ENCODE peak calls at places on chromosomes 12 and 14, in eight cellular contexts. One of them, this sample, is unnamed. For H3K4me1 and H3K36me3, the result is how much of the 10 kb centered on the place peaks cover.

GRCh38 chr12:57236925-57237652 is 7.6 kb downstream of the SHMT2 start:
- DNase-seq in BE2C: no peak
- DNase-seq in upper lobe of left lung: no peak
- DNase-seq in aorta: peak
- DNase-seq in esophagus muscularis mucosa: no peak
- DNase-seq in mesendoderm: peak
- DNase-seq in neural progenitor cell: no peak
- DNase-seq in pancreas: no peak
- DNase-seq in this sample: peak

GRCh38 chr12:47394070-47394469 is 311.8 kb downstream of the RPAP3 start:
- DNase-seq in BE2C: no peak
- DNase-seq in upper lobe of left lung: no peak
- DNase-seq in aorta: no peak
- DNase-seq in esophagus muscularis mucosa: no peak
- DNase-seq in mesendoderm: peak
- DNase-seq in neural progenitor cell: no peak
- DNase-seq in pancreas: no peak
- DNase-seq in this sample: no peak

GRCh38 chr14:60736494-60736893 is 1.9 kb downstream of the MNAT1 start:
- DNase-seq in BE2C: no peak
- DNase-seq in upper lobe of left lung: no peak
- DNase-seq in aorta: no peak
- DNase-seq in esophagus muscularis mucosa: no peak
- DNase-seq in mesendoderm: peak
- DNase-seq in neural progenitor cell: peak
- DNase-seq in pancreas: no peak
- DNase-seq in this sample: peak

GRCh38 chr14:89058707-89059106 is 234.3 kb downstream of the TTC8 start:
- DNase-seq in BE2C: no peak
- DNase-seq in upper lobe of left lung: no peak
- DNase-seq in aorta: no peak
- DNase-seq in esophagus muscularis mucosa: no peak
- DNase-seq in mesendoderm: no peak
- DNase-seq in neural progenitor cell: no peak
- DNase-seq in pancreas: no peak
- DNase-seq in this sample: no peak

GRCh38 chr12:113781415-113782198 is 184.5 kb downstream of the RBM19 start:
- DNase-seq in BE2C: no peak
- DNase-seq in upper lobe of left lung: no peak
- DNase-seq in aorta: no peak
- DNase-seq in esophagus muscularis mucosa: no peak
- DNase-seq in mesendoderm: peak
- DNase-seq in neural progenitor cell: no peak
- DNase-seq in pancreas: no peak
- DNase-seq in this sample: no peak

GRCh38 chr14:95515523-95516517 is 630 bp downstream of the SYNE3 start:
- DNase-seq in BE2C: peak
- DNase-seq in upper lobe of left lung: peak
- DNase-seq in aorta: peak
- DNase-seq in esophagus muscularis mucosa: no peak
- DNase-seq in mesendoderm: peak
- DNase-seq in neural progenitor cell: peak
- DNase-seq in pancreas: peak
- DNase-seq in this sample: peak

GRCh38 chr12:66045506-66045905 is 85.0 kb downstream of the LLPH start:
- DNase-seq in BE2C: no peak
- DNase-seq in upper lobe of left lung: no peak
- DNase-seq in aorta: no peak
- DNase-seq in esophagus muscularis mucosa: no peak
- DNase-seq in mesendoderm: no peak
- DNase-seq in neural progenitor cell: no peak
- DNase-seq in pancreas: no peak
- DNase-seq in this sample: no peak

GRCh38 chr14:25537846-25538455 is 488.0 kb upstream of the STXBP6 start:
- DNase-seq in BE2C: peak
- DNase-seq in upper lobe of left lung: no peak
- DNase-seq in aorta: no peak
- DNase-seq in esophagus muscularis mucosa: no peak
- DNase-seq in mesendoderm: peak
- DNase-seq in neural progenitor cell: peak
- DNase-seq in pancreas: peak
- DNase-seq in this sample: peak

GRCh38 chr14:90556050-90556477 is 159.2 kb downstream of the CALM1 start:
- DNase-seq in BE2C: peak
- DNase-seq in upper lobe of left lung: peak
- DNase-seq in aorta: peak
- DNase-seq in esophagus muscularis mucosa: no peak
- DNase-seq in mesendoderm: peak
- DNase-seq in neural progenitor cell: peak
- DNase-seq in pancreas: peak
- DNase-seq in this sample: no peak

GRCh38 chr14:34665785-34666425 is 36.0 kb upstream of the SNX6 start:
- DNase-seq in BE2C: no peak
- DNase-seq in upper lobe of left lung: no peak
- DNase-seq in aorta: peak
- DNase-seq in esophagus muscularis mucosa: no peak
- DNase-seq in mesendoderm: no peak
- DNase-seq in neural progenitor cell: no peak
- DNase-seq in pancreas: no peak
- DNase-seq in this sample: peak

GRCh38 chr12:11651377-11651776 is 1.9 kb downstream of the ETV6 start:
- DNase-seq in BE2C: no peak
- DNase-seq in upper lobe of left lung: no peak
- DNase-seq in aorta: no peak
- DNase-seq in esophagus muscularis mucosa: no peak
- DNase-seq in mesendoderm: no peak
- DNase-seq in neural progenitor cell: no peak
- DNase-seq in pancreas: no peak
- DNase-seq in this sample: no peak

GRCh38 chr14:102575479-102576428 is 16.7 kb upstream of the RCOR1 start:
- DNase-seq in BE2C: no peak
- DNase-seq in upper lobe of left lung: no peak
- DNase-seq in aorta: no peak
- DNase-seq in esophagus muscularis mucosa: no peak
- DNase-seq in mesendoderm: peak
- DNase-seq in neural progenitor cell: no peak
- DNase-seq in pancreas: no peak
- DNase-seq in this sample: no peak

GRCh38 chr14:39113685-39114072 is 444 bp upstream of the GEMIN2 start:
- DNase-seq in BE2C: no peak
- DNase-seq in upper lobe of left lung: no peak
- DNase-seq in aorta: no peak
- DNase-seq in esophagus muscularis mucosa: no peak
- DNase-seq in mesendoderm: no peak
- DNase-seq in neural progenitor cell: no peak
- DNase-seq in pancreas: no peak
- DNase-seq in this sample: no peak

DNA sequence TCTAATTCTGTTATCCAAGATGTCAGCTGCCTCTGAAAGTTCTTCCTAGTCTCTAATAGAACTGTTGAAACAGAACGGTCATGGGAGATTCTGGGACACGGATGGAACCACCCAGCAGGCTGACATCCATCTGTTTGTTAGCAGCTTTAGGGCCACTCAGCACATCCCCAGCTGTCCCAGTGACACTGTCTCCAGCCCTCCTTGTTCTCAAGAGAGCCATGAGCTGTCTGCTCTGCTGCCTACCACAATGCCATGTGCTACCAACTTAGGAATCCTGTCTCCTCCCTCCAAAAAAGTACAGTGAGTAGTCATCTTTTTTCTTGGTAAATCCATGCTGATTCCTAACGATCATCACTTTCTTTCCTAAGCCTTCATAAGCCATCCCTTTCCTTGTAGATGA is 130.5 kb downstream of the ZFP36L1 start:
- DNase-seq in BE2C: no peak
- DNase-seq in upper lobe of left lung: no peak
- DNase-seq in aorta: no peak
- DNase-seq in esophagus muscularis mucosa: no peak
- DNase-seq in mesendoderm: no peak
- DNase-seq in neural progenitor cell: no peak
- DNase-seq in pancreas: no peak
- DNase-seq in this sample: no peak
- H3K4me1 ChIP-seq in BE2C: under half
- H3K4me1 ChIP-seq in upper lobe of left lung: under half
- H3K4me1 ChIP-seq in aorta: under half
- H3K4me1 ChIP-seq in esophagus muscularis mucosa: under half
- H3K4me1 ChIP-seq in mesendoderm: under half
- H3K4me1 ChIP-seq in neural progenitor cell: under half
- H3K4me1 ChIP-seq in pancreas: under half
- H3K4me1 ChIP-seq in this sample: under half

DNA sequence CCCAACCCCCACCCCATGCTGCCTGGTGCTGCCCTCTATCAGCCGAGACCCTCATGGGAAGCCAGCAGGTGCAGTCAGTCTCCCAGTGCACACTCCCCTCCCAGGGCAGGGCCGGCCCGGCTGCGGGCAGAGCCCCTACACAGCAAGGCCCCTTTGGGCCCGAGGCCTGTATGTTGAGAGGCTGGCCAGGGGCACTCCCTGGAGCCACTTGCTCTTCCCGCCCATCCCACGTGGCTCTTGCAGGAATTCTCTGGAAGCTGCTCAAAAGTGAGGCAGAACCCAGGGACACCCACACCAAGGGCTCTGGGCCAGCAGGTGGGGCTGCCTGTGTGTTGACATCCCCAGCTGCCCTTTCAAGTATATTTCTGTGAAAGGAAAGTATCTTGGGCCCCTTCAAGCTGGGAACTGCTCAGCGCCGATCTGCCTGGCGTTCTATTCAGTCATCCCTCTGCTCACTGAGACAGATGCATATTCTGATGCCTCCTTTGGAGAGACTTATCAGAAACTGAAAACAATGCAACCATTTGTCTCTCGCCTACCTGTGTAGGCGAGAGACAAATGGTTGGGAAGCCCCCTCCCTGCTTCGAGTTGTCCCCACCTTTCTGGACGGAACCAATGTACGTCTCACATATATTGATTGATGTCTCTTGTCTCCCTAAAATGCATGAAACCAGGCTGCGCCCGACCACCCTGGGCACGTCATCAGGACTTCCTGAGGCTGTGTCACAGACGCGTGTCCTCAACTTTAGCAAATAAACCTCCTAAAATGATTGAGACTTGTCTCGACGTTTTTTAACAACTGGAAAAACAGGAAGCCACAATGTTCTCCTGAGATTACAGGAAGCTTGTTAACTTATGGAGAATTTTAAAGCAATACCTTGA is 6.0 kb downstream of the GPR132 start:
- DNase-seq in BE2C: no peak
- DNase-seq in upper lobe of left lung: peak
- DNase-seq in aorta: no peak
- DNase-seq in esophagus muscularis mucosa: no peak
- DNase-seq in mesendoderm: peak
- DNase-seq in neural progenitor cell: peak
- DNase-seq in pancreas: no peak
- DNase-seq in this sample: no peak
- H3K4me3 ChIP-seq in BE2C: no peak
- H3K4me3 ChIP-seq in upper lobe of left lung: no peak
- H3K4me3 ChIP-seq in aorta: no peak
- H3K4me3 ChIP-seq in esophagus muscularis mucosa: no peak
- H3K4me3 ChIP-seq in mesendoderm: no peak
- H3K4me3 ChIP-seq in neural progenitor cell: no peak
- H3K4me3 ChIP-seq in pancreas: no peak
- H3K4me3 ChIP-seq in this sample: no peak

GRCh38 chr12:132837693-132838463 is 9.2 kb upstream of the GOLGA3 start:
- DNase-seq in BE2C: no peak
- DNase-seq in upper lobe of left lung: no peak
- DNase-seq in aorta: no peak
- DNase-seq in esophagus muscularis mucosa: no peak
- DNase-seq in mesendoderm: no peak
- DNase-seq in neural progenitor cell: no peak
- DNase-seq in pancreas: no peak
- DNase-seq in this sample: no peak

GRCh38 chr12:132839558-132840235 is 11.0 kb upstream of the GOLGA3 start:
- DNase-seq in BE2C: no peak
- DNase-seq in upper lobe of left lung: no peak
- DNase-seq in aorta: no peak
- DNase-seq in esophagus muscularis mucosa: no peak
- DNase-seq in mesendoderm: no peak
- DNase-seq in neural progenitor cell: no peak
- DNase-seq in pancreas: no peak
- DNase-seq in this sample: no peak

GRCh38 chr12:132836803-132837331 is 8.2 kb upstream of the GOLGA3 start:
- DNase-seq in BE2C: no peak
- DNase-seq in upper lobe of left lung: no peak
- DNase-seq in aorta: no peak
- DNase-seq in esophagus muscularis mucosa: no peak
- DNase-seq in mesendoderm: no peak
- DNase-seq in neural progenitor cell: no peak
- DNase-seq in pancreas: no peak
- DNase-seq in this sample: no peak

GRCh38 chr12:132840536-132840935 is 11.9 kb upstream of the GOLGA3 start:
- DNase-seq in BE2C: no peak
- DNase-seq in upper lobe of left lung: no peak
- DNase-seq in aorta: no peak
- DNase-seq in esophagus muscularis mucosa: no peak
- DNase-seq in mesendoderm: no peak
- DNase-seq in neural progenitor cell: no peak
- DNase-seq in pancreas: no peak
- DNase-seq in this sample: no peak

GRCh38 chr12:132838464-132839080 is 9.9 kb upstream of the GOLGA3 start:
- DNase-seq in BE2C: no peak
- DNase-seq in upper lobe of left lung: no peak
- DNase-seq in aorta: no peak
- DNase-seq in esophagus muscularis mucosa: no peak
- DNase-seq in mesendoderm: no peak
- DNase-seq in neural progenitor cell: no peak
- DNase-seq in pancreas: no peak
- DNase-seq in this sample: no peak
- H3K36me3 ChIP-seq in BE2C: under half
- H3K36me3 ChIP-seq in upper lobe of left lung: under half
- H3K36me3 ChIP-seq in aorta: under half
- H3K36me3 ChIP-seq in esophagus muscularis mucosa: under half
- H3K36me3 ChIP-seq in mesendoderm: under half
- H3K36me3 ChIP-seq in neural progenitor cell: under half
- H3K36me3 ChIP-seq in pancreas: under half
- H3K36me3 ChIP-seq in this sample: under half

GRCh38 chr14:53032161-53032803 is 81.4 kb upstream of the FERMT2 start:
- DNase-seq in BE2C: no peak
- DNase-seq in upper lobe of left lung: no peak
- DNase-seq in aorta: no peak
- DNase-seq in esophagus muscularis mucosa: no peak
- DNase-seq in mesendoderm: no peak
- DNase-seq in neural progenitor cell: peak
- DNase-seq in pancreas: peak
- DNase-seq in this sample: peak

GRCh38 chr14:53023325-53023724 is 72.5 kb upstream of the FERMT2 start:
- DNase-seq in BE2C: no peak
- DNase-seq in upper lobe of left lung: no peak
- DNase-seq in aorta: no peak
- DNase-seq in esophagus muscularis mucosa: no peak
- DNase-seq in mesendoderm: no peak
- DNase-seq in neural progenitor cell: no peak
- DNase-seq in pancreas: no peak
- DNase-seq in this sample: no peak

GRCh38 chr14:53022593-53022992 is 71.7 kb upstream of the FERMT2 start:
- DNase-seq in BE2C: no peak
- DNase-seq in upper lobe of left lung: no peak
- DNase-seq in aorta: no peak
- DNase-seq in esophagus muscularis mucosa: no peak
- DNase-seq in mesendoderm: no peak
- DNase-seq in neural progenitor cell: no peak
- DNase-seq in pancreas: no peak
- DNase-seq in this sample: no peak

GRCh38 chr14:53027562-53027961 is 76.7 kb upstream of the FERMT2 start:
- DNase-seq in BE2C: no peak
- DNase-seq in upper lobe of left lung: no peak
- DNase-seq in aorta: no peak
- DNase-seq in esophagus muscularis mucosa: no peak
- DNase-seq in mesendoderm: no peak
- DNase-seq in neural progenitor cell: no peak
- DNase-seq in pancreas: no peak
- DNase-seq in this sample: no peak

GRCh38 chr14:53027031-53027430 is 76.2 kb upstream of the FERMT2 start:
- DNase-seq in BE2C: no peak
- DNase-seq in upper lobe of left lung: no peak
- DNase-seq in aorta: no peak
- DNase-seq in esophagus muscularis mucosa: no peak
- DNase-seq in mesendoderm: no peak
- DNase-seq in neural progenitor cell: no peak
- DNase-seq in pancreas: no peak
- DNase-seq in this sample: no peak
- H3K4me1 ChIP-seq in BE2C: under half
- H3K4me1 ChIP-seq in upper lobe of left lung: under half
- H3K4me1 ChIP-seq in aorta: under half
- H3K4me1 ChIP-seq in esophagus muscularis mucosa: under half
- H3K4me1 ChIP-seq in mesendoderm: under half
- H3K4me1 ChIP-seq in neural progenitor cell: under half
- H3K4me1 ChIP-seq in pancreas: under half
- H3K4me1 ChIP-seq in this sample: under half

This sample was measured in HAP-1.